ENCODE peak calls at places on chromosomes 11 and 22, in four cellular contexts. One of them, this sample, is unnamed.

GRCh38 chr11:132312616-132313210 is 942.3 kb downstream of the NTM start:
- DNase-seq in HepG2: no peak
- DNase-seq in GM12878: no peak
- DNase-seq in suprapubic skin: no peak
- DNase-seq in this sample: no peak

GRCh38 chr11:73968356-73968966 is 14.2 kb downstream of the UCP2 start:
- DNase-seq in HepG2: no peak
- DNase-seq in GM12878: no peak
- DNase-seq in suprapubic skin: no peak
- DNase-seq in this sample: no peak

GRCh38 chr11:34833602-34834001 is 82.6 kb downstream of the APIP start:
- DNase-seq in HepG2: no peak
- DNase-seq in GM12878: no peak
- DNase-seq in suprapubic skin: no peak
- DNase-seq in this sample: no peak

GRCh38 chr11:44159848-44160721 is 64.6 kb downstream of the EXT2 start:
- DNase-seq in HepG2: no peak
- DNase-seq in GM12878: no peak
- DNase-seq in suprapubic skin: no peak
- DNase-seq in this sample: no peak

GRCh38 chr11:104094576-104094975 is 58.1 kb downstream of the DDI1 start:
- DNase-seq in HepG2: no peak
- DNase-seq in GM12878: no peak
- DNase-seq in suprapubic skin: no peak
- DNase-seq in this sample: no peak

GRCh38 chr11:11769782-11770181 is 72.0 kb upstream of the USP47 start:
- DNase-seq in HepG2: no peak
- DNase-seq in GM12878: no peak
- DNase-seq in suprapubic skin: no peak
- DNase-seq in this sample: no peak

GRCh38 chr11:126748097-126748756 is 252.3 kb downstream of the KIRREL3 start:
- DNase-seq in HepG2: no peak
- DNase-seq in GM12878: no peak
- DNase-seq in suprapubic skin: no peak
- DNase-seq in this sample: no peak

GRCh38 chr11:69370984-69371709 is 77.2 kb downstream of the MYEOV start:
- DNase-seq in HepG2: no peak
- DNase-seq in GM12878: no peak
- DNase-seq in suprapubic skin: peak; percentile 53
- DNase-seq in this sample: peak; percentile 27

GRCh38 chr11:61848631-61849030 is 20.5 kb downstream of the FADS2 start:
- DNase-seq in HepG2: no peak
- DNase-seq in GM12878: no peak
- DNase-seq in suprapubic skin: no peak
- DNase-seq in this sample: no peak

GRCh38 chr11:107565219-107565937 is at the start of gene ALKBH8:
- DNase-seq in HepG2: peak; percentile 54
- DNase-seq in GM12878: peak; percentile 50
- DNase-seq in suprapubic skin: peak; percentile 93
- DNase-seq in this sample: peak; percentile 56

GRCh38 chr11:103773537-103773936 is 262.9 kb upstream of the DDI1 start:
- DNase-seq in HepG2: no peak
- DNase-seq in GM12878: no peak
- DNase-seq in suprapubic skin: no peak
- DNase-seq in this sample: no peak

GRCh38 chr22:20414450-20414849 is 20.5 kb downstream of the ZNF74 start:
- DNase-seq in HepG2: no peak
- DNase-seq in GM12878: no peak
- DNase-seq in suprapubic skin: no peak
- DNase-seq in this sample: no peak

GRCh38 chr11:130679247-130679646 is 230.8 kb downstream of the ADAMTS15 start:
- DNase-seq in HepG2: no peak
- DNase-seq in GM12878: no peak
- DNase-seq in suprapubic skin: no peak
- DNase-seq in this sample: no peak

GRCh38 chr11:11640152-11640551 is 18.3 kb upstream of the GALNT18 start:
- DNase-seq in HepG2: no peak
- DNase-seq in GM12878: no peak
- DNase-seq in suprapubic skin: no peak
- DNase-seq in this sample: no peak

GRCh38 chr11:16792426-16792825 is 54.0 kb downstream of the C11orf58 start:
- DNase-seq in HepG2: no peak
- DNase-seq in GM12878: no peak
- DNase-seq in suprapubic skin: no peak
- DNase-seq in this sample: no peak

GRCh38 chr11:46051102-46051501 is 70.2 kb downstream of the PHF21A start:
- DNase-seq in HepG2: no peak
- DNase-seq in GM12878: no peak
- DNase-seq in suprapubic skin: no peak
- DNase-seq in this sample: no peak

GRCh38 chr22:28821452-28821851 is 21.1 kb upstream of the XBP1 start:
- DNase-seq in HepG2: no peak
- DNase-seq in GM12878: no peak
- DNase-seq in suprapubic skin: no peak
- DNase-seq in this sample: no peak

GRCh38 chr11:8025123-8025522 is 38.0 kb downstream of the EIF3F start:
- DNase-seq in HepG2: no peak
- DNase-seq in GM12878: no peak
- DNase-seq in suprapubic skin: peak; percentile 40
- DNase-seq in this sample: no peak

GRCh38 chr11:78033040-78033439 is 10.0 kb upstream of the KCTD14 start:
- DNase-seq in HepG2: peak; percentile 68
- DNase-seq in GM12878: no peak
- DNase-seq in suprapubic skin: no peak
- DNase-seq in this sample: no peak

GRCh38 chr11:48063424-48063978 is 83.1 kb downstream of the PTPRJ start:
- DNase-seq in HepG2: no peak
- DNase-seq in GM12878: no peak
- DNase-seq in suprapubic skin: no peak
- DNase-seq in this sample: no peak

GRCh38 chr22:20018001-20018400 is 1.4 kb upstream of the ARVCF start:
- DNase-seq in HepG2: no peak
- DNase-seq in GM12878: no peak
- DNase-seq in suprapubic skin: no peak
- DNase-seq in this sample: no peak

GRCh38 chr11:47899801-47900200 is 51.7 kb upstream of the NUP160 start:
- DNase-seq in HepG2: no peak
- DNase-seq in GM12878: peak; percentile 75
- DNase-seq in suprapubic skin: no peak
- DNase-seq in this sample: no peak

GRCh38 chr11:123560001-123560400 is 94.4 kb downstream of the SCN3B start:
- DNase-seq in HepG2: no peak
- DNase-seq in GM12878: no peak
- DNase-seq in suprapubic skin: peak; percentile 79
- DNase-seq in this sample: peak; percentile 86

GRCh38 chr11:13972033-13972910 is 9.7 kb downstream of the SPON1 start:
- DNase-seq in HepG2: no peak
- DNase-seq in GM12878: no peak
- DNase-seq in suprapubic skin: no peak
- DNase-seq in this sample: no peak

GRCh38 chr22:21041937-21042336 is 3.8 kb upstream of the LRRC74B start:
- DNase-seq in HepG2: no peak
- DNase-seq in GM12878: no peak
- DNase-seq in suprapubic skin: no peak
- DNase-seq in this sample: no peak

GRCh38 chr11:12195773-12196172 is 85.4 kb downstream of the MICAL2 start:
- DNase-seq in HepG2: no peak
- DNase-seq in GM12878: no peak
- DNase-seq in suprapubic skin: no peak
- DNase-seq in this sample: no peak

GRCh38 chr22:20280866-20281265 is 12.7 kb upstream of the RTN4R start:
- DNase-seq in HepG2: no peak
- DNase-seq in GM12878: no peak
- DNase-seq in suprapubic skin: no peak
- DNase-seq in this sample: no peak

GRCh38 chr11:19345848-19346681 is 105.3 kb upstream of the E2F8 start:
- DNase-seq in HepG2: no peak
- DNase-seq in GM12878: no peak
- DNase-seq in suprapubic skin: no peak
- DNase-seq in this sample: no peak

GRCh38 chr11:85799142-85799541 is 11.8 kb downstream of the SYTL2 start:
- DNase-seq in HepG2: no peak
- DNase-seq in GM12878: no peak
- DNase-seq in suprapubic skin: no peak
- DNase-seq in this sample: no peak

GRCh38 chr22:37843746-37844089 is 416 bp downstream of the ANKRD54 start:
- DNase-seq in HepG2: no peak
- DNase-seq in GM12878: no peak
- DNase-seq in suprapubic skin: no peak
- DNase-seq in this sample: peak; percentile 50

GRCh38 chr11:119697882-119698281 is 31.1 kb downstream of the NECTIN1 start:
- DNase-seq in HepG2: no peak
- DNase-seq in GM12878: no peak
- DNase-seq in suprapubic skin: no peak
- DNase-seq in this sample: no peak

GRCh38 chr11:119699227-119699626 is 29.8 kb downstream of the NECTIN1 start:
- DNase-seq in HepG2: peak; percentile 76
- DNase-seq in GM12878: no peak
- DNase-seq in suprapubic skin: peak; percentile 88
- DNase-seq in this sample: peak; percentile 78

GRCh38 chr11:119701591-119702260 is 27.3 kb downstream of the NECTIN1 start:
- DNase-seq in HepG2: no peak
- DNase-seq in GM12878: no peak
- DNase-seq in suprapubic skin: no peak
- DNase-seq in this sample: no peak

GRCh38 chr11:119700536-119701346 is 28.3 kb downstream of the NECTIN1 start:
- DNase-seq in HepG2: peak; percentile 35
- DNase-seq in GM12878: no peak
- DNase-seq in suprapubic skin: no peak
- DNase-seq in this sample: peak; percentile 79

GRCh38 chr11:119700030-119700429 is 29.0 kb downstream of the NECTIN1 start:
- DNase-seq in HepG2: no peak
- DNase-seq in GM12878: no peak
- DNase-seq in suprapubic skin: no peak
- DNase-seq in this sample: no peak
- TF ChIP-seq EP300 in HepG2: no peak
- TF ChIP-seq EP300 in GM12878: no peak
- TF ChIP-seq EP300 in suprapubic skin: no peak
- TF ChIP-seq EP300 in this sample: no peak

DNA sequence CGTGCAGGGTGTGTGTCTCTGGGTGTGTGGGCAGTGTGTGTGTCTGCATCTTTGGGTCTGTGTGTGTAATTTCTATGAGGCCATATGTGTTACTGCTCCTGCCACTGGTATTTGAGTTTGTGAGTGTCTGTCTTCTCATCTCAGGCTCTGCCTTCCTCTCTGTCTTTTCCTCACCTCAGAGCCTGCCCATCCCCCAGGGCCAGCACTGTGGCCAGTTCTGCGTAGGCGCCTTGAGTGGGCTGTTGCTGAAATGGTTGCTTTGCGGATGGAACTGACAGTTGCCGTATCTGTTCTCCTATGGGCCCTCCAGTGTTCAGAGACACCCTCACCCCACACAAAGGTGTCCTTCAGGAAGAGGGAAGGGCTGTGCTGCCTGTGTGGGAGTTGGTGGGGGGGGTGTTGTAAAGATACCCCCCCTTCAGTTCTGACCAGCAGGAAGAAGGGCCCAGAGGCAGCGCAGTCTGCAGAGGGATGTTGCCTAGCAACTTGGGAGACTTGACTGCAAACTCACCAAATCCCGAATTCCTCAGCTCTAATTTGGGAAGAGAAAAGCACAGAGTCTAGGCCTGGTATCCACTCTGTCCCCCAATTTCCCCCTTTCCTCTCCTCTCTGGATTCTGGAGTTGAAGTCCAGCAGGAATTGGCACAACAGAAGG is 2.0 kb upstream of the NRGN start:
- DNase-seq in HepG2: no peak
- DNase-seq in GM12878: no peak
- DNase-seq in suprapubic skin: no peak
- DNase-seq in this sample: no peak
- H3K27me3 ChIP-seq in HepG2: peaks cover 65% of the 10 kb centered on the region
- H3K27me3 ChIP-seq in GM12878: peaks cover 3% of the 10 kb centered on the region
- H3K27me3 ChIP-seq in suprapubic skin: peaks cover 49% of the 10 kb centered on the region
- H3K27me3 ChIP-seq in this sample: no peaks in the 10 kb centered on the region

GRCh38 chr22:45608763-45609180 is 62.9 kb upstream of the ATXN10 start:
- DNase-seq in HepG2: no peak
- DNase-seq in GM12878: no peak
- DNase-seq in suprapubic skin: no peak
- DNase-seq in this sample: no peak
- TF ChIP-seq EP300 in HepG2: no peak
- TF ChIP-seq EP300 in GM12878: no peak
- TF ChIP-seq EP300 in suprapubic skin: no peak
- TF ChIP-seq EP300 in this sample: no peak

GRCh38 chr22:36816338-36816634 is 549 bp downstream of the PVALB start:
- DNase-seq in HepG2: no peak
- DNase-seq in GM12878: no peak
- DNase-seq in suprapubic skin: no peak
- DNase-seq in this sample: no peak
- H3K27me3 ChIP-seq in HepG2: peaks cover 69% of the 10 kb centered on the region
- H3K27me3 ChIP-seq in GM12878: peaks cover 23% of the 10 kb centered on the region
- H3K27me3 ChIP-seq in suprapubic skin: peaks cover 79% of the 10 kb centered on the region
- H3K27me3 ChIP-seq in this sample: peaks cover 34% of the 10 kb centered on the region

DNA sequence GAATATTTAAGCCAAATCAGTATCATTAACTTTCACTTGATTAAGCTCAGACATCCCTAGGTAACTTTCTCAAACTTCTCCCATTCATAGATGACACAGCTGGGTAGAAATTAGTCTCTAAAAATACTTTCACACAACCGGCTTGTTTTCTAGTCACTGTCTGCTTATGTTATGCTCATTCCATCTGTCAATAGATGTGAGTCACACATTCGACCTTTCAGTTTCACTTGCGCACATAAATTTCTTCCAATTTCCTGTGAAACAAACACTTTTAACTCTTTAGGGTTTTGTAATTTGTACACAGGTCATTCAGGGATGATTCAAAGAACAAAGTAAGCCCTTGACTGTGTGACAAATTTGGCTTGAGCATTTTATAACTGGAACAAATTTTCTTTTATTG is 723.0 kb downstream of the KCNA4 start:
- DNase-seq in HepG2: peak; percentile 5
- DNase-seq in GM12878: peak; percentile 45
- DNase-seq in suprapubic skin: no peak
- DNase-seq in this sample: no peak
- TF ChIP-seq EP300 in HepG2: no peak
- TF ChIP-seq EP300 in GM12878: peak; percentile 98
- TF ChIP-seq EP300 in suprapubic skin: no peak
- TF ChIP-seq EP300 in this sample: no peak

GRCh38 chr11:64229959-64230208 is 464 bp upstream of the DNAJC4 start:
- DNase-seq in HepG2: no peak
- DNase-seq in GM12878: no peak
- DNase-seq in suprapubic skin: no peak
- DNase-seq in this sample: no peak
- H3K27me3 ChIP-seq in HepG2: no peaks in the 10 kb centered on the region
- H3K27me3 ChIP-seq in GM12878: no peaks in the 10 kb centered on the region
- H3K27me3 ChIP-seq in suprapubic skin: no peaks in the 10 kb centered on the region
- H3K27me3 ChIP-seq in this sample: no peaks in the 10 kb centered on the region

This sample was measured in upper lobe of left lung.